ENCODE peak calls at places on chromosomes 7 and 10, in ten cellular contexts. I is SK-N-SH, O is upper lobe of right lung, E is NCI-H2029, X is GM23338, C is foreskin fibroblast, M is H9, S is HFFc6, V is skeletal muscle cell, T is posterior cingulate gyrus. N is an unnamed sample.

GRCh38 chr7:130890176-130891020 is 156.4 kb upstream of the KLF14 start:
- DNase-seq in I (no peak), O (no peak), E (no peak), X (no peak), C (no peak), M (no peak), S (no peak), V (peak), T (no peak), N (no peak)

GRCh38 chr7:41238851-41239331 is 464.0 kb downstream of the INHBA start:
- DNase-seq in I (no peak), O (no peak), E (no peak), X (no peak), C (peak), M (no peak), S (peak), V (no peak), T (no peak), N (no peak)

GRCh38 chr10:45550903-45551302 is 121.7 kb downstream of the ZFAND4 start:
- DNase-seq in I (no peak), O (no peak), E (no peak), X (no peak), C (no peak), M (no peak), S (no peak), V (no peak), T (no peak), N (no peak)

GRCh38 chr10:92404592-92404991 is 113.6 kb downstream of the MARCHF5 start:
- DNase-seq in I (no peak), O (no peak), E (no peak), X (no peak), C (no peak), M (no peak), S (no peak), V (no peak), T (no peak), N (no peak)

GRCh38 chr7:35906191-35906908 is 105.5 kb downstream of the SEPTIN7 start:
- DNase-seq in I (peak), O (no peak), E (peak), X (peak), C (peak), M (peak), S (peak), V (peak), T (no peak), N (peak)

GRCh38 chr7:5063698-5064097 is 18.0 kb downstream of the RBAK start:
- DNase-seq in I (no peak), O (no peak), E (no peak), X (no peak), C (no peak), M (no peak), S (no peak), V (no peak), T (no peak), N (no peak)

GRCh38 chr10:106424076-106424475 is 740.4 kb downstream of the SORCS1 start:
- DNase-seq in I (no peak), O (no peak), E (no peak), X (no peak), C (peak), M (no peak), S (peak), V (peak), T (no peak), N (no peak)

GRCh38 chr10:76514891-76515290 is 1083.5 kb downstream of the LRMDA start:
- DNase-seq in I (no peak), O (no peak), E (no peak), X (no peak), C (no peak), M (no peak), S (no peak), V (no peak), T (no peak), N (no peak)

GRCh38 chr7:134196439-134196838 is 69.3 kb downstream of the LRGUK start:
- DNase-seq in I (peak), O (no peak), E (no peak), X (no peak), C (no peak), M (no peak), S (no peak), V (no peak), T (no peak), N (no peak)

GRCh38 chr10:3719024-3719843 is 65.8 kb downstream of the KLF6 start:
- DNase-seq in I (no peak), O (no peak), E (no peak), X (no peak), C (no peak), M (no peak), S (no peak), V (no peak), T (no peak), N (no peak)

GRCh38 chr7:90824386-90825307 is 228.5 kb downstream of the CDK14 start:
- DNase-seq in I (no peak), O (no peak), E (no peak), X (no peak), C (peak), M (no peak), S (peak), V (peak), T (no peak), N (no peak)

GRCh38 chr7:103369430-103369829 is 22.0 kb downstream of the PSMC2 start:
- DNase-seq in I (no peak), O (no peak), E (no peak), X (no peak), C (no peak), M (no peak), S (no peak), V (no peak), T (no peak), N (no peak)

GRCh38 chr7:158366346-158366745 is 221.3 kb downstream of the PTPRN2 start:
- DNase-seq in I (peak), O (peak), E (no peak), X (no peak), C (no peak), M (no peak), S (no peak), V (no peak), T (no peak), N (no peak)